ENCODE peak calls at places on chromosomes 6 and 20, in five cellular contexts. X is fibroblast of villous mesenchyme; W is stimulated activated CD4-positive, alpha-beta T cell treated with anti-CD3 and anti-CD28 coated beads, Interleukin-4, amount 100 ng/mL, for 24 hours; E is EL; H is Kasumi-1. A is an unnamed sample.

GRCh38 chr6:14270925-14271791 is 153.6 kb downstream of the CD83 start:
- DNase-seq in X (no peak), W (peak), E (peak), H (peak), A (no peak)

GRCh38 chr20:23050847-23051627 is 1.6 kb upstream of the THBD start:
- DNase-seq in X (peak), W (no peak), E (peak), H (peak), A (peak)

GRCh38 chr6:70424296-70424695 is 11.0 kb downstream of the FAM135A start:
- DNase-seq in X (peak), W (no peak), E (no peak), H (no peak), A (no peak)

GRCh38 chr6:72589096-72589495 is 32.8 kb upstream of the KCNQ5 start:
- DNase-seq in X (no peak), W (no peak), E (no peak), H (no peak), A (no peak)

GRCh38 chr20:59074456-59074855 is 31.9 kb upstream of the PRELID3B start:
- DNase-seq in X (no peak), W (peak), E (peak), H (no peak), A (no peak)

GRCh38 chr6:18386302-18386976 is 711 bp upstream of the RNF144B start:
- DNase-seq in X (no peak), W (no peak), E (no peak), H (no peak), A (no peak)

GRCh38 chr6:133814235-133814634 is 74.7 kb upstream of the TCF21 start:
- DNase-seq in X (peak), W (no peak), E (no peak), H (no peak), A (no peak)

GRCh38 chr20:10987651-10988383 is 314.0 kb upstream of the JAG1 start:
- DNase-seq in X (no peak), W (no peak), E (peak), H (no peak), A (no peak)

GRCh38 chr6:54718541-54719023 is 128.0 kb upstream of the FAM83B start:
- DNase-seq in X (no peak), W (no peak), E (no peak), H (no peak), A (no peak)

GRCh38 chr6:53751417-53751816 is 43.4 kb upstream of the LRRC1 start:
- DNase-seq in X (no peak), W (no peak), E (no peak), H (no peak), A (no peak)

GRCh38 chr6:75210885-75211739 is 5.3 kb upstream of the COL12A1 start:
- DNase-seq in X (peak), W (peak), E (peak), H (peak), A (peak)

GRCh38 chr6:167721291-167721690 is 105.4 kb upstream of the AFDN start:
- DNase-seq in X (no peak), W (no peak), E (no peak), H (no peak), A (no peak)

GRCh38 chr6:44739163-44739562 is 351.7 kb downstream of the CDC5L start:
- DNase-seq in X (no peak), W (no peak), E (no peak), H (no peak), A (no peak)

GRCh38 chr6:45567879-45568278 is 190.1 kb upstream of the SUPT3H start:
- DNase-seq in X (no peak), W (no peak), E (no peak), H (no peak), A (no peak)

GRCh38 chr6:42365021-42365420 is 86.7 kb downstream of the TRERF1 start:
- DNase-seq in X (no peak), W (no peak), E (no peak), H (no peak), A (no peak)